ENCODE peak calls at places on chromosome 15, in five cellular contexts. I is GM13977, C is RWPE1, M is neural crest cell, T is gastrocnemius medialis. V is an unnamed sample.

GRCh38 chr15:32709295-32710033 is 8.3 kb upstream of the GREM1 start:
- DNase-seq in I (no peak), C (no peak), M (no peak), T (no peak), V (no peak)

GRCh38 chr15:58070801-58071418 is 5.4 kb upstream of the ALDH1A2 start:
- DNase-seq in I (peak; percentile 29), C (peak; percentile 41), M (peak; percentile 80), T (peak; percentile 14), V (peak; percentile 51)

GRCh38 chr15:87619161-87619960 is 637.2 kb downstream of the NTRK3 start:
- DNase-seq in I (no peak), C (no peak), M (no peak), T (no peak), V (no peak)

GRCh38 chr15:71532994-71533393 is 277.4 kb upstream of the NR2E3 start:
- DNase-seq in I (peak; percentile 9), C (peak; percentile 65), M (no peak), T (no peak), V (no peak)

GRCh38 chr15:80059786-80060489 is 462 bp downstream of the ZFAND6 start:
- DNase-seq in I (peak; percentile 85), C (peak; percentile 64), M (no peak), T (no peak), V (peak; percentile 45)

GRCh38 chr15:58307313-58307961 is 124.4 kb upstream of the LIPC start:
- DNase-seq in I (no peak), C (peak; percentile 24), M (no peak), T (no peak), V (no peak)

GRCh38 chr15:68900032-68900431 is 30.3 kb upstream of the SPESP1 start:
- DNase-seq in I (no peak), C (no peak), M (no peak), T (no peak), V (no peak)

GRCh38 chr15:60718661-60719069 is 239.7 kb upstream of the ICE2 start:
- DNase-seq in I (no peak), C (no peak), M (no peak), T (no peak), V (no peak)

GRCh38 chr15:65328506-65329297 is 24.2 kb downstream of the RNU5B-1 start:
- DNase-seq in I (no peak), C (no peak), M (no peak), T (no peak), V (no peak)

GRCh38 chr15:74655424-74655823 is 39.8 kb downstream of the CLK3 start:
- DNase-seq in I (no peak), C (no peak), M (no peak), T (no peak), V (no peak)

GRCh38 chr15:38461089-38461833 is 7.3 kb downstream of the FAM98B start:
- DNase-seq in I (no peak), C (peak; percentile 9), M (no peak), T (no peak), V (no peak)

GRCh38 chr15:38176155-38176554 is 76.5 kb upstream of the SPRED1 start:
- DNase-seq in I (peak; percentile 46), C (peak; percentile 38), M (no peak), T (no peak), V (no peak)

GRCh38 chr15:80157215-80157614 is 4.4 kb downstream of the FAH start:
- DNase-seq in I (no peak), C (no peak), M (no peak), T (no peak), V (no peak)

GRCh38 chr15:66566963-66567531 is 1.2 kb upstream of the LCTL start:
- DNase-seq in I (peak; percentile 85), C (peak; percentile 75), M (peak; percentile 87), T (no peak), V (peak; percentile 60)

GRCh38 chr15:23628612-23629233 is 18.9 kb downstream of the MAGEL2 start:
- DNase-seq in I (no peak), C (no peak), M (no peak), T (no peak), V (no peak)

GRCh38 chr15:71709808-71710418 is 100.4 kb upstream of the NR2E3 start:
- DNase-seq in I (no peak), C (no peak), M (no peak), T (no peak), V (no peak)

GRCh38 chr15:63118854-63119253 is 2.8 kb upstream of the LACTB start:
- DNase-seq in I (no peak), C (no peak), M (no peak), T (no peak), V (no peak)

GRCh38 chr15:63124506-63124905 is 2.8 kb downstream of the LACTB start:
- DNase-seq in I (no peak), C (no peak), M (no peak), T (no peak), V (no peak)

GRCh38 chr15:63126726-63127125 is 5.1 kb downstream of the LACTB start:
- DNase-seq in I (no peak), C (no peak), M (no peak), T (no peak), V (no peak)

GRCh38 chr15:63121382-63122001 is at the start of gene LACTB:
- DNase-seq in I (peak; percentile 89), C (peak; percentile 88), M (peak; percentile 74), T (peak; percentile 85), V (peak; percentile 71)

DNA sequence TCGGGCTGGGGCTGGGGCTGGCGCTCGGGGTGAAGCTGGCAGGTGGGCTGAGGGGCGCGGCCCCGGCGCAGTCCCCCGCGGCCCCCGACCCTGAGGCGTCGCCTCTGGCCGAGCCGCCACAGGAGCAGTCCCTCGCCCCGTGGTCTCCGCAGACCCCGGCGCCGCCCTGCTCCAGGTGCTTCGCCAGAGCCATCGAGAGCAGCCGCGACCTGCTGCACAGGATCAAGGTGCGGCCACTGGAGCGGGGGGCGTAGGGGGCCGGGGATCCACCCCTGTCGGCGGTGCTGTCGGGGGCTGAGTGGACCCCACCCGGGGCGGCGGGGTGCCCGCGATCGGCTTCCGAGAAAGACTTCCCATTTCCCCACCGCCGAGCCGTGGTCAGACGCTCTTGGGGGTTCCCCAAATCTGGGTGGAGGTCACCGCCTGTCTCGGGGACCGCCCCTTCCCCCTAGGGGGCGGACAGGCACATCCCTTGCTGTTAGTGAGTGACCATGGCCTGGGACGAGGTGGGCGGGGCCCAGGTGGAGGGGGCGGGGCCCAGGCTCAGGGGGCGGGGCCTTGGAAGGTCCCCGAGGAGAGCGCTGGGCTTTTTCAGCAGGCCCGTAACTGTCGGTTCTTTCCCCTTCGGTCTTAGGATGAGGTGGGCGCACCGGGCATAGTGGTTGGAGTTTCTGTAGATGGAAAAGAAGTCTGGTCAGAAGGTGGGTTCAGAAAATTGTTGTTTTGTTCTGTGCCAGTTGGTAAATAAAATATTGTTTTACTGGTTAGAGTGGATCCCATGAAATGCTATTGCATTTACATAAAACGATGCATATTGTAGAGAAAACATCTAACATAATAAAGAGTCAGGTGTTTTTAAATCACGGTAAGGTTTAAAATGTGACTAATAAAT is 587 bp downstream of the LACTB start:
- DNase-seq in I (peak; percentile 93), C (peak; percentile 91), M (peak; percentile 74), T (peak; percentile 91), V (peak; percentile 82)
- TF ChIP-seq CTCF in I (no peak), C (no peak), M (peak; percentile 56), T (peak; percentile 13), V (peak; percentile 50)

GRCh38 chr15:77907824-77908751 is 169.4 kb downstream of the TBC1D2B start:
- DNase-seq in I (peak; percentile 58), C (no peak), M (no peak), T (no peak), V (no peak)
- TF ChIP-seq CTCF in I (peak; percentile 87), C (peak; percentile 21), M (no peak), T (no peak), V (no peak)

DNA sequence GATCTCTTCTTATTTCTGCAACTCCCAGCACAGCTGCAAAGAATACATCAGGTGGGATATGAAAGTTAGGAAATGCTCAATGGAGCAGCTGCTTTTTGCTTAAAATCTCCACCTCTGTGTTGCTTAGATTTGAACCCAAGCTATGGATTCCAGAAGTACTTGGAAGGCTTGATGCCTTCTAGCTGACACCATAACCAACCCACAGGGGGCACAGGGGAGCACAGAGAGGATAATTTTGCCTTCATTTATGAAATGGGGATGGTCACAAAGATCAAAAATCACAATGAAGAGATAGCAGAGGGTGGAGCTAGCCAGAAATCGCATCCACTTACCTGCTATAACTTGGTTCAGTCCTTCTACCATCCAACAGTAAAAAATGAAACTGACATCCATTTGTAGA is 75.7 kb downstream of the DUT start:
- DNase-seq in I (no peak), C (no peak), M (no peak), T (no peak), V (no peak)
- TF ChIP-seq CTCF in I (peak; percentile 14), C (no peak), M (peak; percentile 26), T (no peak), V (peak; percentile 17)

GRCh38 chr15:99425666-99426301 is 140.0 kb upstream of the MEF2A start:
- DNase-seq in I (no peak), C (no peak), M (no peak), T (no peak), V (no peak)
- TF ChIP-seq CTCF in I (no peak), C (no peak), M (no peak), T (no peak), V (no peak)

DNA sequence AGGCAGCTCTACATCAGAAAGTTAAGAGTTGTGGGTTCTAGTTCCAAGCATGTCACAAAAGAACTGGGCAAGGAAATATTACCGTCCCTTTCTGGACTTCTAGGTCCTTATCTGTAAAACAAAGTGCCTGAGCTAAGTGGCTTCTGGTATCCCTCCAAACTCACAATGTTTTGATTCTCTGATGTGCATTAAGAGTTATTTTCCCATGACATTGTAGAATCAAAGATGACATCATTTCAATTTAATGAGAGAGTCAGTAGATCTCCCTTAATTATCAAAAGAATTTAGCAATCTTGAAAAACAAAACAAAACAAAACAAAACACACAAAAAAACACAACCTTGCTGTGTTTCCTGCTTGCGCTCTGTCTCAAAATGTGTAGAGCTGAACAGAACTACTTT is 88.7 kb downstream of the DUT start:
- DNase-seq in I (no peak), C (no peak), M (no peak), T (no peak), V (no peak)
- TF ChIP-seq CTCF in I (no peak), C (no peak), M (no peak), T (no peak), V (no peak)

GRCh38 chr15:83571820-83572707 is 81.9 kb upstream of the ADAMTSL3 start:
- DNase-seq in I (peak; percentile 22), C (peak; percentile 48), M (no peak), T (no peak), V (no peak)
- TF ChIP-seq CTCF in I (peak; percentile 52), C (peak; percentile 83), M (peak; percentile 62), T (no peak), V (peak; percentile 54)

DNA sequence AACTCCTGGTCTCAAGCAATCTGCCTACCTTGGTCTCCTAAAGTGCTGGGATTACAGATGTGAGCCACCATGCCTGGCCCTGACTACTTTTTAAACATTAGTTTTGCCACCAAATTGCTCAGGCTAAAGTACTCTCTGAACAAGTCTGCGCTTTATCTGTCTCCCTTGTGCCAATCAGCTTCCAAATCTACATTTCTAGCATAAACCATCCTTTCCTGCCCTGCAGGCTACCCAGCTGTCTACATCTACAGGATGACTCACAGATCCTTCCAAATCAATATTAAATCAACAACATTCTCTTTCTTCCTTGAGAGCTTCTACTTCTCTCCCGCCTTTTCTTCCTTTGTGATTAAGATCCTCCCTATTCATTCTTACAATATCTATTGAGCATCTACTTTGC is 16.0 kb upstream of the ATOSA start:
- DNase-seq in I (no peak), C (no peak), M (no peak), T (no peak), V (no peak)
- TF ChIP-seq CTCF in I (no peak), C (no peak), M (no peak), T (no peak), V (no peak)